ENCODE peak calls at places on chromosomes 16 and 17, in four cellular contexts. I is neuronal stem cell; J is NB4; R is stimulated activated CD8-positive, alpha-beta memory T cell treated with anti-CD3 and anti-CD28 coated beads, Interleukin-12 subunit alpha, Interleukin-12 subunit beta, amount 100 ng/mL, for 4 hours. A is an unnamed sample.

GRCh38 chr17:19000531-19001011 is 4.0 kb downstream of the FAM83G start:
- DNase-seq in I (no peak), J (no peak), R (no peak), A (no peak)

GRCh38 chr16:22938647-22939046 is 124.7 kb downstream of the HS3ST2 start:
- DNase-seq in I (no peak), J (no peak), R (no peak), A (no peak)

GRCh38 chr17:20153231-20153630 is 144.1 kb downstream of the SPECC1 start:
- DNase-seq in I (no peak), J (no peak), R (no peak), A (no peak)

GRCh38 chr17:71188811-71189492 is 931.9 kb upstream of the SOX9 start:
- DNase-seq in I (no peak), J (no peak), R (no peak), A (no peak)

GRCh38 chr17:48259710-48260291 is 152.2 kb downstream of the SNX11 start:
- DNase-seq in I (no peak), J (peak; percentile 55), R (no peak), A (no peak)

GRCh38 chr17:12619444-12620199 is 46.1 kb upstream of the MYOCD start:
- DNase-seq in I (no peak), J (no peak), R (no peak), A (no peak)

GRCh38 chr17:34579017-34579946 is at the start of gene TMEM132E:
- DNase-seq in I (peak; percentile 67), J (no peak), R (no peak), A (no peak)

GRCh38 chr17:18261146-18261515 is 669 bp downstream of the MIEF2 start:
- DNase-seq in I (no peak), J (peak; percentile 51), R (peak; percentile 22), A (peak; percentile 32)

GRCh38 chr17:47999612-48000011 is 28.7 kb downstream of the CDK5RAP3 start:
- DNase-seq in I (no peak), J (peak; percentile 49), R (no peak), A (no peak)

GRCh38 chr17:38752930-38753506 is 477 bp downstream of the PSMB3 start:
- DNase-seq in I (no peak), J (no peak), R (no peak), A (no peak)

GRCh38 chr16:4309833-4310266 is 6.0 kb upstream of the GLIS2 start:
- DNase-seq in I (no peak), J (no peak), R (peak; percentile 35), A (peak; percentile 63)

GRCh38 chr17:79814624-79814965 is 17.7 kb upstream of the CBX8 start:
- DNase-seq in I (no peak), J (no peak), R (no peak), A (no peak)

GRCh38 chr17:59745040-59745439 is 37.6 kb downstream of the VMP1 start:
- DNase-seq in I (no peak), J (no peak), R (no peak), A (no peak)

GRCh38 chr16:85969159-85969558 is 70.2 kb downstream of the IRF8 start:
- DNase-seq in I (no peak), J (no peak), R (no peak), A (no peak)

GRCh38 chr16:24677388-24677787 is 52.1 kb upstream of the TNRC6A start:
- DNase-seq in I (no peak), J (no peak), R (no peak), A (no peak)

GRCh38 chr16:82874251-82874650 is 247.5 kb downstream of the CDH13 start:
- DNase-seq in I (no peak), J (no peak), R (no peak), A (no peak)

GRCh38 chr16:9929836-9930235 is 252.4 kb downstream of the GRIN2A start:
- DNase-seq in I (no peak), J (no peak), R (no peak), A (no peak)

GRCh38 chr17:49194297-49194607 is 16.1 kb downstream of the GNGT2 start:
- DNase-seq in I (no peak), J (no peak), R (no peak), A (no peak)

GRCh38 chr17:78019367-78019975 is 61.0 kb downstream of the TNRC6C start:
- DNase-seq in I (no peak), J (peak; percentile 48), R (no peak), A (no peak)

GRCh38 chr16:75208242-75208825 is 1.4 kb upstream of the CTRB2 start:
- DNase-seq in I (no peak), J (no peak), R (no peak), A (no peak)

GRCh38 chr16:69761983-69762842 is at the start of gene WWP2:
- DNase-seq in I (peak; percentile 62), J (peak; percentile 90), R (peak; percentile 72), A (peak; percentile 73)

GRCh38 chr17:6708357-6708961 is 4.7 kb downstream of the SLC13A5 start:
- DNase-seq in I (no peak), J (no peak), R (no peak), A (no peak)

GRCh38 chr16:984736-985135 is 3.2 kb downstream of the SOX8 start:
- DNase-seq in I (no peak), J (no peak), R (no peak), A (no peak)

GRCh38 chr16:56866955-56867830 is 2.2 kb downstream of the SLC12A3 start:
- DNase-seq in I (peak; percentile 61), J (peak; percentile 74), R (no peak), A (no peak)

GRCh38 chr17:79546386-79546785 is 64.5 kb downstream of the RBFOX3 start:
- DNase-seq in I (no peak), J (no peak), R (no peak), A (no peak)

GRCh38 chr16:165218-165538 is 600 bp upstream of the HBM start:
- DNase-seq in I (no peak), J (no peak), R (no peak), A (no peak)

GRCh38 chr17:81386646-81387234 is 8.5 kb upstream of the BAHCC1 start:
- DNase-seq in I (no peak), J (peak; percentile 38), R (no peak), A (peak; percentile 39)

GRCh38 chr17:50149425-50150353 is 788 bp downstream of the PPP1R9B start:
- DNase-seq in I (no peak), J (peak; percentile 83), R (peak; percentile 43), A (peak; percentile 56)

GRCh38 chr17:36932383-36933173 is 4.7 kb upstream of the LHX1 start:
- DNase-seq in I (no peak), J (no peak), R (no peak), A (no peak)

GRCh38 chr17:8312726-8313600 is 2.9 kb downstream of the ARHGEF15 start:
- DNase-seq in I (no peak), J (no peak), R (no peak), A (no peak)

GRCh38 chr17:49148171-49148570 is 15.6 kb downstream of the B4GALNT2 start:
- DNase-seq in I (no peak), J (no peak), R (no peak), A (no peak)